ENCODE peak calls at places on chromosomes 11 and 22, in ten cellular contexts. B is spleen; U is BE2C; I is HCEC 1CT; M is HCT116; V is activated CD8-positive, alpha-beta T cell treated with anti-CD3 and anti-CD28 coated beads, Interleukin-2, amount 10 ng/mL, durations not matched to agents 7 days and 5 days; J is activated gamma-delta T cell treated with Interleukin-2 at 50 U/mL for 16 hours; L is lower leg skin; Y is neural progenitor cell; F is C1 segment of cervical spinal cord. Q is an unnamed sample.
A peak's percentile ranks its signal among the peaks of the same experiment; 100 is the strongest.

GRCh38 chr11:69891421-69892236 is 72.4 kb upstream of the FGF3 start:
- DNase-seq in B (no peak), U (no peak), I (no peak), M (no peak), V (no peak), J (no peak), L (no peak), Y (no peak), F (no peak), Q (no peak)

GRCh38 chr11:113176971-113177370 is 137.4 kb upstream of the TTC12 start:
- DNase-seq in B (no peak), U (no peak), I (peak; percentile 83), M (no peak), V (no peak), J (no peak), L (no peak), Y (no peak), F (no peak), Q (no peak)

GRCh38 chr22:41603873-41604332 is 14.3 kb upstream of the PMM1 start:
- DNase-seq in B (peak; percentile 10), U (no peak), I (no peak), M (no peak), V (peak; percentile 79), J (peak; percentile 46), L (no peak), Y (no peak), F (no peak), Q (peak; percentile 69)

GRCh38 chr11:2776351-2777061 is 76.7 kb upstream of the KCNQ1OT1 start:
- DNase-seq in B (peak; percentile 61), U (no peak), I (no peak), M (no peak), V (peak; percentile 20), J (peak; percentile 2), L (peak; percentile 82), Y (no peak), F (no peak), Q (no peak)

GRCh38 chr11:78684377-78684776 is 109.7 kb upstream of the NARS2 start:
- DNase-seq in B (no peak), U (no peak), I (no peak), M (no peak), V (no peak), J (no peak), L (no peak), Y (peak; percentile 59), F (no peak), Q (no peak)

GRCh38 chr11:118996926-118997626 is 862 bp upstream of the CENATAC start:
- DNase-seq in B (peak; percentile 73), U (no peak), I (peak; percentile 9), M (no peak), V (peak; percentile 37), J (peak; percentile 11), L (no peak), Y (peak; percentile 18), F (peak; percentile 31), Q (peak; percentile 23)

GRCh38 chr22:42930810-42931420 is 73.8 kb upstream of the ARFGAP3 start:
- DNase-seq in B (peak; percentile 73), U (no peak), I (peak; percentile 20), M (peak; percentile 46), V (no peak), J (no peak), L (no peak), Y (no peak), F (no peak), Q (no peak)

GRCh38 chr22:22745225-22746060 is 101.0 kb downstream of the GGTLC2 start:
- DNase-seq in B (no peak), U (peak; percentile 57), I (peak; percentile 40), M (no peak), V (peak; percentile 57), J (peak; percentile 57), L (no peak), Y (peak; percentile 71), F (no peak), Q (peak; percentile 60)

GRCh38 chr22:39559456-39560105 is 11.0 kb upstream of the CACNA1I start:
- DNase-seq in B (no peak), U (peak; percentile 42), I (no peak), M (no peak), V (no peak), J (no peak), L (no peak), Y (peak; percentile 67), F (no peak), Q (no peak)

GRCh38 chr11:81839016-81839415 is 894.6 kb downstream of the FAM181B start:
- DNase-seq in B (no peak), U (no peak), I (no peak), M (no peak), V (no peak), J (no peak), L (no peak), Y (peak; percentile 4), F (no peak), Q (no peak)

GRCh38 chr11:69810289-69811118 is 8.7 kb downstream of the FGF3 start:
- DNase-seq in B (no peak), U (no peak), I (no peak), M (no peak), V (no peak), J (no peak), L (no peak), Y (no peak), F (no peak), Q (no peak)